ENCODE peak calls at places on chromosomes 5 and 9, in nine cellular contexts. H is CD4-positive, alpha-beta T cell; O is stimulated activated CD8-positive, alpha-beta memory T cell treated with anti-CD3 and anti-CD28 coated beads, Interleukin-4, amount 100 ng/mL, for 1 hour; Z is lower leg skin; E is dorsolateral prefrontal cortex; X is effector memory CD4-positive, alpha-beta T cell; N is amniotic stem cell; F is G401; P is mucosa of gallbladder. Y is an unnamed sample.

GRCh38 chr5:56412601-56413379 is 179.7 kb upstream of the ANKRD55 start:
- DNase-seq in H (no peak), F (no peak), O (no peak), N (no peak), P (peak), E (no peak), Z (no peak), X (no peak), Y (no peak)

GRCh38 chr5:149073217-149073616 is 10.4 kb upstream of the SH3TC2 start:
- DNase-seq in P (no peak), X (no peak), F (no peak), E (no peak), Z (no peak), N (no peak), O (no peak), H (no peak), Y (no peak)

GRCh38 chr5:133924221-133924920 is 44.1 kb downstream of the C5orf15 start:
- DNase-seq in P (no peak), H (no peak), X (no peak), Z (no peak), F (peak), O (no peak), E (no peak), N (no peak), Y (no peak)

GRCh38 chr5:175478384-175479124 is at the start of gene SFXN1:
- DNase-seq in H (peak), P (peak), O (peak), N (peak), F (peak), X (peak), E (peak), Z (peak), Y (peak)

GRCh38 chr9:38030658-38031057 is 38.4 kb downstream of the SHB start:
- DNase-seq in H (no peak), E (no peak), Z (no peak), O (no peak), N (no peak), X (no peak), P (no peak), F (no peak), Y (no peak)

GRCh38 chr5:42950466-42951168 is 89.5 kb downstream of the ANXA2R start:
- DNase-seq in H (peak), E (no peak), O (peak), N (peak), X (peak), F (peak), Z (peak), P (peak), Y (peak)

GRCh38 chr5:119578937-119579336 is 50.4 kb upstream of the FAM170A start:
- DNase-seq in X (no peak), E (no peak), P (no peak), N (no peak), H (no peak), F (peak), O (no peak), Z (no peak), Y (no peak)

GRCh38 chr9:68473790-68474189 is 66.9 kb downstream of the TMEM252 start:
- DNase-seq in E (no peak), F (no peak), O (no peak), N (no peak), P (no peak), Z (no peak), H (no peak), X (no peak), Y (no peak)

GRCh38 chr9:91253488-91253887 is 108.2 kb downstream of the AUH start:
- DNase-seq in N (no peak), E (no peak), H (no peak), P (no peak), O (no peak), X (no peak), Z (no peak), F (no peak), Y (no peak)

GRCh38 chr5:132253452-132254320 is 3.8 kb upstream of the PDLIM4 start:
- DNase-seq in F (no peak), O (no peak), P (no peak), N (no peak), X (no peak), E (no peak), H (peak), Z (peak), Y (no peak)

GRCh38 chr9:109967651-109968331 is 187.8 kb downstream of the PALM2AKAP2 start:
- DNase-seq in E (no peak), P (no peak), N (no peak), Z (no peak), X (no peak), O (no peak), F (no peak), H (no peak), Y (no peak)

GRCh38 chr5:125106881-125107280 is 360.4 kb upstream of the ZNF608 start:
- DNase-seq in Z (no peak), F (no peak), N (no peak), H (no peak), P (no peak), E (no peak), X (no peak), O (no peak), Y (no peak)

GRCh38 chr9:93295031-93295430 is 111.1 kb downstream of the WNK2 start:
- DNase-seq in N (no peak), H (no peak), O (no peak), F (no peak), E (peak), X (no peak), Z (peak), P (no peak), Y (no peak)

GRCh38 chr5:107402881-107403280 is 267.9 kb downstream of the EFNA5 start:
- DNase-seq in E (no peak), H (no peak), N (no peak), O (no peak), X (no peak), F (peak), Z (no peak), P (no peak), Y (no peak)

GRCh38 chr9:134659688-134660131 is 18.1 kb downstream of the COL5A1 start:
- DNase-seq in O (no peak), H (no peak), E (no peak), Z (no peak), P (no peak), F (no peak), N (no peak), X (no peak), Y (no peak)

GRCh38 chr5:153623906-153624765 is 133.7 kb downstream of the GRIA1 start:
- DNase-seq in P (no peak), E (no peak), H (no peak), O (no peak), N (no peak), F (no peak), Z (no peak), X (no peak), Y (no peak)

GRCh38 chr5:157271740-157272271 is 5.9 kb downstream of the CYFIP2 start:
- DNase-seq in F (no peak), E (no peak), Z (no peak), N (no peak), H (peak), X (peak), O (peak), P (peak), Y (peak)

GRCh38 chr9:88989961-88990570 is 1.2 kb upstream of the S1PR3 start:
- DNase-seq in Z (peak), E (no peak), P (no peak), F (no peak), X (no peak), O (no peak), N (no peak), H (peak), Y (no peak)

Y was measured in T-helper 22 cell.